ENCODE peak calls at places on chromosome 7, in seven cellular contexts. Q, C, E, W, M, P and F are unnamed samples.
A peak's percentile ranks its signal among the peaks of the same experiment; 100 is the strongest.

GRCh38 chr7:64618785-64619456 is 47.0 kb upstream of the ZNF107 start:
- DNase-seq in Q (no peak), C (peak; percentile 65), E (no peak), W (no peak), M (no peak), P (peak; percentile 72), F (no peak)

GRCh38 chr7:50745835-50746234 is 36.9 kb downstream of the GRB10 start:
- DNase-seq in Q (no peak), C (no peak), E (no peak), W (no peak), M (no peak), P (no peak), F (no peak)

GRCh38 chr7:20019757-20020432 is 197.3 kb downstream of the MACC1 start:
- DNase-seq in Q (no peak), C (no peak), E (no peak), W (no peak), M (no peak), P (no peak), F (no peak)

GRCh38 chr7:88226886-88227516 is 7.2 kb upstream of the SRI start:
- DNase-seq in Q (peak; percentile 78), C (peak; percentile 90), E (no peak), W (no peak), M (no peak), P (no peak), F (peak; percentile 70)

GRCh38 chr7:19621740-19622139 is 87.1 kb downstream of the POLR1F start:
- DNase-seq in Q (no peak), C (no peak), E (no peak), W (no peak), M (no peak), P (no peak), F (no peak)

GRCh38 chr7:78299088-78299487 is 500.5 kb downstream of the PHTF2 start:
- DNase-seq in Q (no peak), C (no peak), E (no peak), W (no peak), M (no peak), P (no peak), F (no peak)

GRCh38 chr7:105837765-105838241 is 38.6 kb downstream of the ATXN7L1 start:
- DNase-seq in Q (peak; percentile 74), C (no peak), E (no peak), W (no peak), M (no peak), P (no peak), F (no peak)

GRCh38 chr7:133434246-133434865 is 181.5 kb downstream of the EXOC4 start:
- DNase-seq in Q (no peak), C (peak; percentile 24), E (no peak), W (no peak), M (no peak), P (peak; percentile 30), F (no peak)

GRCh38 chr7:98884416-98884815 is 6.1 kb downstream of the TRRAP start:
- DNase-seq in Q (no peak), C (no peak), E (no peak), W (no peak), M (no peak), P (no peak), F (no peak)

GRCh38 chr7:77699056-77699455 is 2.8 kb downstream of the RSBN1L start:
- DNase-seq in Q (no peak), C (no peak), E (no peak), W (no peak), M (no peak), P (no peak), F (no peak)

GRCh38 chr7:127751723-127752448 is 99.9 kb downstream of the SND1 start:
- DNase-seq in Q (no peak), C (no peak), E (no peak), W (no peak), M (no peak), P (no peak), F (peak; percentile 37)

GRCh38 chr7:134618756-134619530 is 27.7 kb upstream of the BPGM start:
- DNase-seq in Q (no peak), C (no peak), E (no peak), W (no peak), M (no peak), P (no peak), F (no peak)

GRCh38 chr7:114944742-114945625 is 23.1 kb downstream of the MDFIC start:
- DNase-seq in Q (peak; percentile 49), C (no peak), E (peak; percentile 86), W (peak; percentile 72), M (peak; percentile 81), P (no peak), F (no peak)

GRCh38 chr7:43647772-43648643 is 65.1 kb downstream of the STK17A start:
- DNase-seq in Q (peak; percentile 62), C (peak; percentile 33), E (peak; percentile 67), W (peak; percentile 53), M (peak; percentile 80), P (peak; percentile 95), F (peak; percentile 80)

GRCh38 chr7:13832346-13832745 is 157.1 kb downstream of the ETV1 start:
- DNase-seq in Q (no peak), C (no peak), E (no peak), W (no peak), M (no peak), P (no peak), F (no peak)

GRCh38 chr7:56097700-56098099 is 4.9 kb upstream of the PHKG1 start:
- DNase-seq in Q (no peak), C (no peak), E (peak; percentile 40), W (no peak), M (peak; percentile 85), P (no peak), F (no peak)

GRCh38 chr7:141501451-141501850 is 49.8 kb upstream of the AGK start:
- DNase-seq in Q (no peak), C (no peak), E (no peak), W (no peak), M (no peak), P (no peak), F (no peak)

GRCh38 chr7:141495057-141495456 is 56.2 kb upstream of the AGK start:
- DNase-seq in Q (no peak), C (no peak), E (no peak), W (no peak), M (no peak), P (no peak), F (no peak)

GRCh38 chr7:141497391-141497790 is 53.8 kb upstream of the AGK start:
- DNase-seq in Q (no peak), C (no peak), E (no peak), W (no peak), M (no peak), P (no peak), F (no peak)

DNA sequence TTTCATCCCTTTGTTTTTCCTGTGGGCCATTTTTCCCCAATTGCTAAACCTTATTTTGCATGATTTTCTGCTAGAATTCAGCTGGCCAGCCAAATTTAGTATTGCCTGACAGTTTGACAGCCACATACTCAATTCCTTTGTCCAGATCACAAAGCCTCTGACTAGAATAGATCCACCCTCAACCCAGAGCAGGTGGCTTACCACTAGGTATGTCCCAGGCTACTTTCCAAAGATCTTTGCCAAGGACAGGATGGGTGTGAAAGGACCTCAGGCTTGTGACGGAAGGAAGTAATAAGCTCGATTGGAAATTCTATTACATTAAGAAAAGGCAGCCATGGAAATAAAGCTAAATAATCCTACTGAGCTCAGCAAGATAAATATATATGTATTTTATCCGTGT is 50.6 kb upstream of the AGK start:
- DNase-seq in Q (no peak), C (no peak), E (no peak), W (no peak), M (no peak), P (no peak), F (no peak)
- TF ChIP-seq CTCF in Q (no peak), C (no peak), E (no peak), W (no peak), M (no peak), P (no peak), F (no peak)

DNA sequence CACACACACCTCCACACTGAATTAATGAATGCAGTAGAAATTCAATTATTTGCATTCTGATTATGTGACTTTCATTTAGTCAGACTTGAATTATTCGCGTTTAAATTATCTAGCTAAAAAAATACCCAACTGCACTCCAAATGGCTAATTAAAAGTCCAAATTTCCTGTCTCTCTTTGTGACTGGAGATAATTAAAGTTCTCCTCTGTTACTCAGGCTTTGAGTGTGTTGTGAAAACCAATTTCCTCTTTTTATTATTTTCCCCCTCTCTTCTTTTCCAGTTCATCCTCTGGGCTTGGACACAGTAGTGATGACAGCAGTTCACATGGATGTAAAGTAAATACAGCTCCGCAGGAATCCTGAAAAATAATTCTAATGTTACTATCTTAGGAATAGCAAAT is 80.5 kb downstream of the SNX10 start:
- DNase-seq in Q (no peak), C (no peak), E (no peak), W (no peak), M (no peak), P (no peak), F (no peak)
- H3K27me3 ChIP-seq in Q (peaks cover 43% of the 10 kb centered on the region), C (no peaks in the 10 kb centered on the region), E (peaks cover 12% of the 10 kb centered on the region), W (peaks cover 4% of the 10 kb centered on the region), M (peaks cover 82% of the 10 kb centered on the region), P (peaks cover 79% of the 10 kb centered on the region), F (no peaks in the 10 kb centered on the region)

GRCh38 chr7:29292886-29293658 is 98.5 kb downstream of the CHN2 start:
- DNase-seq in Q (no peak), C (no peak), E (no peak), W (no peak), M (no peak), P (no peak), F (no peak)

GRCh38 chr7:29296421-29296820 is 101.8 kb downstream of the CHN2 start:
- DNase-seq in Q (no peak), C (no peak), E (no peak), W (no peak), M (no peak), P (no peak), F (no peak)

GRCh38 chr7:29299986-29300609 is 105.5 kb downstream of the CHN2 start:
- DNase-seq in Q (no peak), C (no peak), E (no peak), W (no peak), M (no peak), P (no peak), F (no peak)

GRCh38 chr7:29300649-29301048 is 106.1 kb downstream of the CHN2 start:
- DNase-seq in Q (no peak), C (no peak), E (no peak), W (no peak), M (no peak), P (no peak), F (no peak)

GRCh38 chr7:29297194-29297890 is 102.8 kb downstream of the CHN2 start:
- DNase-seq in Q (no peak), C (no peak), E (no peak), W (no peak), M (no peak), P (no peak), F (no peak)
- TF ChIP-seq CTCF in Q (no peak), C (peak; percentile 34), E (no peak), W (no peak), M (no peak), P (peak; percentile 54), F (peak; percentile 13)

GRCh38 chr7:25069900-25070443 is 55.1 kb downstream of the CYCS start:
- DNase-seq in Q (peak; percentile 55), C (peak; percentile 64), E (peak; percentile 47), W (peak; percentile 51), M (no peak), P (peak; percentile 84), F (peak; percentile 42)
- H3K27me3 ChIP-seq in Q (no peaks in the 10 kb centered on the region), C (no peaks in the 10 kb centered on the region), E (no peaks in the 10 kb centered on the region), W (no peaks in the 10 kb centered on the region), M (no peaks in the 10 kb centered on the region), P (no peaks in the 10 kb centered on the region), F (no peaks in the 10 kb centered on the region)

DNA sequence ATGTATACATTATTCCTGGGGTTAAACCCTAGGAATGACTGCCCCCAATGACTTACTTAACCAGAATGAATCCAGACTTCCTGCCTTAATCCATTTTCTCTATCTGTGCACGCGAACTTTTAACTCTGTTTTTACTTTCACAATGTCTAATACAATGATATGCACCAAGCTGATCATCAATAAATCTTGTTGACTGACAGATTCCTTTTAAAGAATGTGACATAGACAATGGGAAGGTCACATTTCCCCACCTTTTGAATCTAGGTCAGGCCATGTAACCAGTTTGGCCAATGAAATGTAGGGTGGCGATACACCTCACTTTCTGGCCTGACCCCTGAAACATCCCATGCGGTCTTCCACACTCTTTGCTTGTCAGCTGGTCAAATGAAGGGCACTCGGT is 23.2 kb upstream of the ELAPOR2 start:
- DNase-seq in Q (no peak), C (no peak), E (no peak), W (no peak), M (no peak), P (no peak), F (no peak)
- TF ChIP-seq CTCF in Q (no peak), C (no peak), E (no peak), W (no peak), M (no peak), P (no peak), F (no peak)